ENCODE peak calls at places on chromosomes 1 and 21, in eight cellular contexts. I is brain microvascular endothelial cell, Q is fibroblast of lung, G is tibial artery, X is kidney, M is suprapubic skin, L is dorsolateral prefrontal cortex, K is hepatocyte. S is an unnamed sample.

GRCh38 chr1:2199042-2199810 is 4.7 kb upstream of the FAAP20 start:
- DNase-seq in I (peak), Q (peak), G (peak), X (peak), M (peak), L (peak), K (peak), S (no peak)

GRCh38 chr1:145891143-145891542 is 5.5 kb upstream of the ANKRD35 start:
- DNase-seq in I (peak), Q (peak), G (no peak), X (no peak), M (no peak), L (no peak), K (no peak), S (no peak)

GRCh38 chr1:43683560-43683959 is 23.8 kb upstream of the ST3GAL3 start:
- DNase-seq in I (no peak), Q (no peak), G (no peak), X (no peak), M (no peak), L (no peak), K (no peak), S (no peak)

GRCh38 chr1:201260648-201261311 is 22.5 kb upstream of the PKP1 start:
- DNase-seq in I (no peak), Q (no peak), G (no peak), X (no peak), M (peak), L (no peak), K (no peak), S (no peak)

GRCh38 chr1:31760901-31761470 is 3.2 kb downstream of the ADGRB2 start:
- DNase-seq in I (peak), Q (peak), G (peak), X (peak), M (no peak), L (peak), K (peak), S (no peak)

GRCh38 chr1:81548918-81549587 is 251.7 kb upstream of the ADGRL2 start:
- DNase-seq in I (no peak), Q (no peak), G (no peak), X (no peak), M (no peak), L (no peak), K (no peak), S (no peak)

GRCh38 chr1:204924013-204924759 is 53.5 kb downstream of the NFASC start:
- DNase-seq in I (peak), Q (peak), G (no peak), X (no peak), M (no peak), L (no peak), K (peak), S (no peak)

GRCh38 chr1:180235502-180236239 is 5.6 kb downstream of the LHX4 start:
- DNase-seq in I (no peak), Q (no peak), G (peak), X (no peak), M (no peak), L (no peak), K (no peak), S (no peak)

GRCh38 chr1:111628153-111628552 is 8.6 kb downstream of the RAP1A start:
- DNase-seq in I (no peak), Q (peak), G (no peak), X (no peak), M (no peak), L (no peak), K (no peak), S (no peak)

GRCh38 chr1:206717237-206717989 is 32.7 kb downstream of the MAPKAPK2 start:
- DNase-seq in I (no peak), Q (no peak), G (no peak), X (no peak), M (no peak), L (no peak), K (no peak), S (no peak)

GRCh38 chr21:14358775-14359174 is 24.2 kb downstream of the HSPA13 start:
- DNase-seq in I (peak), Q (no peak), G (no peak), X (no peak), M (no peak), L (no peak), K (no peak), S (no peak)

GRCh38 chr21:42705746-42706374 is 52.4 kb downstream of the PDE9A start:
- DNase-seq in I (no peak), Q (no peak), G (no peak), X (no peak), M (no peak), L (no peak), K (no peak), S (no peak)

GRCh38 chr1:247228133-247228532 is 27.7 kb upstream of the VN1R5 start:
- DNase-seq in I (peak), Q (peak), G (no peak), X (no peak), M (no peak), L (no peak), K (no peak), S (no peak)

GRCh38 chr1:29990304-29990703 is 733.1 kb downstream of the MATN1 start:
- DNase-seq in I (no peak), Q (no peak), G (no peak), X (no peak), M (no peak), L (no peak), K (no peak), S (no peak)

GRCh38 chr1:112985123-112985522 is 29.1 kb upstream of the SLC16A1 start:
- DNase-seq in I (no peak), Q (no peak), G (no peak), X (no peak), M (no peak), L (no peak), K (no peak), S (no peak)

GRCh38 chr1:228084325-228084724 is 1.8 kb downstream of the ARF1 start:
- DNase-seq in I (peak), Q (peak), G (no peak), X (no peak), M (no peak), L (peak), K (peak), S (no peak)

GRCh38 chr1:66460776-66461175 is 73.2 kb upstream of the SGIP1 start:
- DNase-seq in I (no peak), Q (peak), G (no peak), X (no peak), M (no peak), L (no peak), K (no peak), S (no peak)

GRCh38 chr1:53417003-53417402 is 42.2 kb upstream of the DMRTB1 start:
- DNase-seq in I (no peak), Q (peak), G (no peak), X (no peak), M (no peak), L (no peak), K (no peak), S (no peak)

GRCh38 chr1:2348346-2349275 is 42.7 kb downstream of the MORN1 start:
- DNase-seq in I (no peak), Q (no peak), G (peak), X (peak), M (no peak), L (no peak), K (no peak), S (no peak)

GRCh38 chr1:203931953-203932352 is 70.6 kb downstream of the SNRPE start:
- DNase-seq in I (no peak), Q (no peak), G (no peak), X (no peak), M (no peak), L (no peak), K (no peak), S (no peak)

GRCh38 chr1:101259744-101260148 is 22.9 kb downstream of the S1PR1 start:
- DNase-seq in I (no peak), Q (peak), G (no peak), X (no peak), M (no peak), L (no peak), K (no peak), S (no peak)

GRCh38 chr1:197776348-197777082 is 1.2 kb upstream of the DENND1B start:
- DNase-seq in I (no peak), Q (peak), G (no peak), X (no peak), M (no peak), L (no peak), K (no peak), S (no peak)

GRCh38 chr21:15682182-15682895 is 47.4 kb upstream of the USP25 start:
- DNase-seq in I (peak), Q (peak), G (no peak), X (no peak), M (no peak), L (no peak), K (no peak), S (peak)

GRCh38 chr1:185467125-185467524 is 150.1 kb upstream of the IVNS1ABP start:
- DNase-seq in I (no peak), Q (no peak), G (no peak), X (no peak), M (no peak), L (no peak), K (no peak), S (no peak)
- TF ChIP-seq CTCF in I (no peak), Q (no peak), G (no peak), X (no peak), M (no peak), L (no peak), K (no peak), S (no peak)

GRCh38 chr1:67821263-67821662 is 12.0 kb downstream of the GNG12 start:
- DNase-seq in I (no peak), Q (no peak), G (no peak), X (no peak), M (no peak), L (no peak), K (no peak), S (no peak)

GRCh38 chr1:67823645-67824044 is 9.6 kb downstream of the GNG12 start:
- DNase-seq in I (no peak), Q (peak), G (no peak), X (no peak), M (no peak), L (no peak), K (no peak), S (no peak)

GRCh38 chr1:67827688-67828087 is 5.6 kb downstream of the GNG12 start:
- DNase-seq in I (no peak), Q (no peak), G (no peak), X (no peak), M (no peak), L (no peak), K (no peak), S (no peak)

GRCh38 chr1:67825596-67825995 is 7.7 kb downstream of the GNG12 start:
- DNase-seq in I (no peak), Q (no peak), G (no peak), X (no peak), M (no peak), L (no peak), K (no peak), S (no peak)

GRCh38 chr1:67824771-67825170 is 8.5 kb downstream of the GNG12 start:
- DNase-seq in I (no peak), Q (no peak), G (no peak), X (no peak), M (no peak), L (no peak), K (no peak), S (no peak)
- H3K4me3 ChIP-seq in I (no peak), Q (no peak), G (no peak), X (no peak), M (no peak), L (no peak), K (no peak), S (no peak)

DNA sequence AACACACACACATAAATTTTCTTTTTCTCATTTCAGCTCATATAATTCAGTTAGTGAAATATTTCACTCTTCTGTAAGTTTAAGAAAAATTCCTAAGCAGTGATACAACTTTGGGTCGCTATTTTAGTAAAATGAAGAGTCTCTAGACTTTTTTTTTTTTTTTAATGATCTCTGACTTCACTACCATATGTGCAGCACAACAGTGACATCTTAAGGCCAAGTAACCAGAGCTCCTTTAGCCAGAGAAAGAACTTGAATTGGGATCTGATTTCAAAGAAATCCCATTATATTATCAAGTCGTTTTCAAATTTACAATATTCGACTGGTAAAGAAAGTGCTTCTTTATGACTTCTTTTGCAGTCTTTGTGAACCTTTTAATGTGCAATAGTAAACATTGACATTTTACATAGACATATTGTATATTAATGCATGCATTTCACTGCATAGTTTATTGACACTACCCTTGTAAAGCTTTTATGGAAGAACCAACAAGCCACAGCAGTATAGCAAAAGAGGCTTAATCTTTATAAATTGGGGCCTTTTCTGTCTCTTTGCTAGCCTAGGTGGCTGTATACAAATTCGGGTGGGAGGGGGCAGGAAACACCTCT is 62.2 kb downstream of the LRRC40 start:
- DNase-seq in I (peak), Q (peak), G (no peak), X (no peak), M (no peak), L (no peak), K (no peak), S (peak)
- TF ChIP-seq CTCF in I (peak), Q (peak), G (no peak), X (no peak), M (no peak), L (peak), K (peak), S (peak)

GRCh38 chr1:110605446-110605845 is 712 bp downstream of the KCNA2 start:
- DNase-seq in I (no peak), Q (no peak), G (no peak), X (no peak), M (peak), L (no peak), K (no peak), S (no peak)
- H3K4me3 ChIP-seq in I (no peak), Q (no peak), G (peak), X (no peak), M (peak), L (peak), K (no peak), S (no peak)